ENCODE peak calls at places on chromosomes 16 and 17, in eight cellular contexts. One of them, this sample, is unnamed.

GRCh38 chr16:70803354-70803753 is 2.4 kb upstream of the VAC14 start:
- DNase-seq in iris pigment epithelial cell: peak
- DNase-seq in activated T-helper 9 cell treated with anti-CD3 and anti-CD28 coated beads, Interleukin-2, amount 50 U/mL, for 16 hours: no peak
- DNase-seq in Calu3: no peak
- DNase-seq in NCI-H510A treated with DMSO at 0.1 percent for 48 hours: no peak
- DNase-seq in astrocyte of the hippocampus: no peak
- DNase-seq in smooth muscle cell of the brain vasculature: no peak
- DNase-seq in T1000: no peak
- DNase-seq in this sample: no peak

GRCh38 chr17:9643611-9644010 is 1.7 kb upstream of the USP43 start:
- DNase-seq in smooth muscle cell of the brain vasculature: no peak
- DNase-seq in astrocyte of the hippocampus: peak
- DNase-seq in NCI-H510A treated with DMSO at 0.1 percent for 48 hours: no peak
- DNase-seq in activated T-helper 9 cell treated with anti-CD3 and anti-CD28 coated beads, Interleukin-2, amount 50 U/mL, for 16 hours: no peak
- DNase-seq in Calu3: no peak
- DNase-seq in T1000: no peak
- DNase-seq in iris pigment epithelial cell: peak
- DNase-seq in this sample: no peak

GRCh38 chr17:2212328-2212981 is 91.1 kb downstream of the SMG6 start:
- DNase-seq in NCI-H510A treated with DMSO at 0.1 percent for 48 hours: no peak
- DNase-seq in activated T-helper 9 cell treated with anti-CD3 and anti-CD28 coated beads, Interleukin-2, amount 50 U/mL, for 16 hours: no peak
- DNase-seq in Calu3: peak
- DNase-seq in smooth muscle cell of the brain vasculature: no peak
- DNase-seq in iris pigment epithelial cell: peak
- DNase-seq in T1000: no peak
- DNase-seq in astrocyte of the hippocampus: peak
- DNase-seq in this sample: no peak

GRCh38 chr16:88772871-88773811 is 11.9 kb downstream of the PIEZO1 start:
- DNase-seq in iris pigment epithelial cell: peak
- DNase-seq in astrocyte of the hippocampus: peak
- DNase-seq in T1000: peak
- DNase-seq in smooth muscle cell of the brain vasculature: peak
- DNase-seq in Calu3: no peak
- DNase-seq in NCI-H510A treated with DMSO at 0.1 percent for 48 hours: no peak
- DNase-seq in activated T-helper 9 cell treated with anti-CD3 and anti-CD28 coated beads, Interleukin-2, amount 50 U/mL, for 16 hours: no peak
- DNase-seq in this sample: no peak

GRCh38 chr17:72171703-72172670 is 51.2 kb downstream of the SOX9 start:
- DNase-seq in activated T-helper 9 cell treated with anti-CD3 and anti-CD28 coated beads, Interleukin-2, amount 50 U/mL, for 16 hours: no peak
- DNase-seq in astrocyte of the hippocampus: no peak
- DNase-seq in smooth muscle cell of the brain vasculature: no peak
- DNase-seq in Calu3: no peak
- DNase-seq in NCI-H510A treated with DMSO at 0.1 percent for 48 hours: no peak
- DNase-seq in iris pigment epithelial cell: no peak
- DNase-seq in T1000: no peak
- DNase-seq in this sample: no peak

GRCh38 chr17:76714822-76715461 is 4.2 kb upstream of the MXRA7 start:
- DNase-seq in activated T-helper 9 cell treated with anti-CD3 and anti-CD28 coated beads, Interleukin-2, amount 50 U/mL, for 16 hours: peak
- DNase-seq in NCI-H510A treated with DMSO at 0.1 percent for 48 hours: no peak
- DNase-seq in astrocyte of the hippocampus: peak
- DNase-seq in Calu3: peak
- DNase-seq in iris pigment epithelial cell: peak
- DNase-seq in T1000: peak
- DNase-seq in smooth muscle cell of the brain vasculature: no peak
- DNase-seq in this sample: no peak

GRCh38 chr17:74840989-74841666 is 18.6 kb downstream of the GRIN2C start:
- DNase-seq in NCI-H510A treated with DMSO at 0.1 percent for 48 hours: no peak
- DNase-seq in activated T-helper 9 cell treated with anti-CD3 and anti-CD28 coated beads, Interleukin-2, amount 50 U/mL, for 16 hours: no peak
- DNase-seq in T1000: no peak
- DNase-seq in astrocyte of the hippocampus: peak
- DNase-seq in Calu3: no peak
- DNase-seq in iris pigment epithelial cell: peak
- DNase-seq in smooth muscle cell of the brain vasculature: peak
- DNase-seq in this sample: no peak

GRCh38 chr16:3570420-3571062 is 6.7 kb downstream of the NLRC3 start:
- DNase-seq in iris pigment epithelial cell: no peak
- DNase-seq in NCI-H510A treated with DMSO at 0.1 percent for 48 hours: no peak
- DNase-seq in smooth muscle cell of the brain vasculature: no peak
- DNase-seq in T1000: no peak
- DNase-seq in activated T-helper 9 cell treated with anti-CD3 and anti-CD28 coated beads, Interleukin-2, amount 50 U/mL, for 16 hours: no peak
- DNase-seq in Calu3: no peak
- DNase-seq in astrocyte of the hippocampus: no peak
- DNase-seq in this sample: no peak

GRCh38 chr17:19533718-19534561 is at the start of gene SLC47A1:
- DNase-seq in smooth muscle cell of the brain vasculature: no peak
- DNase-seq in activated T-helper 9 cell treated with anti-CD3 and anti-CD28 coated beads, Interleukin-2, amount 50 U/mL, for 16 hours: no peak
- DNase-seq in Calu3: peak
- DNase-seq in iris pigment epithelial cell: peak
- DNase-seq in NCI-H510A treated with DMSO at 0.1 percent for 48 hours: no peak
- DNase-seq in astrocyte of the hippocampus: peak
- DNase-seq in T1000: no peak
- DNase-seq in this sample: no peak

GRCh38 chr17:41377546-41377945 is 4.6 kb downstream of the KRT34 start:
- DNase-seq in iris pigment epithelial cell: peak
- DNase-seq in Calu3: no peak
- DNase-seq in T1000: no peak
- DNase-seq in NCI-H510A treated with DMSO at 0.1 percent for 48 hours: no peak
- DNase-seq in activated T-helper 9 cell treated with anti-CD3 and anti-CD28 coated beads, Interleukin-2, amount 50 U/mL, for 16 hours: no peak
- DNase-seq in astrocyte of the hippocampus: no peak
- DNase-seq in smooth muscle cell of the brain vasculature: no peak
- DNase-seq in this sample: no peak

GRCh38 chr17:43645765-43646481 is 15.8 kb downstream of the MEOX1 start:
- DNase-seq in smooth muscle cell of the brain vasculature: no peak
- DNase-seq in Calu3: peak
- DNase-seq in T1000: no peak
- DNase-seq in NCI-H510A treated with DMSO at 0.1 percent for 48 hours: no peak
- DNase-seq in activated T-helper 9 cell treated with anti-CD3 and anti-CD28 coated beads, Interleukin-2, amount 50 U/mL, for 16 hours: no peak
- DNase-seq in astrocyte of the hippocampus: peak
- DNase-seq in iris pigment epithelial cell: peak
- DNase-seq in this sample: no peak